ENCODE peak calls at places on chromosomes 3 and 15, in eight cellular contexts. H is NCI-H524, N is right cardiac atrium, B is NCI-H526, K is GM12892, J is memory B cell, E is sigmoid colon, A is left cardiac atrium. S is an unnamed sample.

GRCh38 chr15:90603893-90604292 is 74.2 kb downstream of the CRTC3 start:
- DNase-seq in H (no peak), N (peak), B (no peak), K (no peak), J (no peak), E (no peak), A (peak), S (peak)

GRCh38 chr3:12518266-12519028 is 26.9 kb downstream of the MKRN2OS start:
- DNase-seq in H (no peak), N (no peak), B (no peak), K (no peak), J (no peak), E (no peak), A (no peak), S (no peak)

GRCh38 chr15:70257573-70258220 is 160.0 kb upstream of the TLE3 start:
- DNase-seq in H (no peak), N (no peak), B (no peak), K (no peak), J (no peak), E (no peak), A (no peak), S (no peak)

GRCh38 chr3:68090571-68090970 is 436.2 kb upstream of the SUCLG2 start:
- DNase-seq in H (no peak), N (no peak), B (no peak), K (no peak), J (no peak), E (no peak), A (no peak), S (no peak)

GRCh38 chr3:115245899-115246298 is 98.8 kb upstream of the ZBTB20 start:
- DNase-seq in H (no peak), N (no peak), B (no peak), K (no peak), J (no peak), E (no peak), A (no peak), S (peak)

GRCh38 chr3:12638105-12638504 is 25.8 kb downstream of the RAF1 start:
- DNase-seq in H (peak), N (no peak), B (no peak), K (no peak), J (no peak), E (no peak), A (no peak), S (peak)

GRCh38 chr15:64792282-64792681 is 16.9 kb upstream of the RBPMS2 start:
- DNase-seq in H (no peak), N (no peak), B (no peak), K (no peak), J (no peak), E (no peak), A (no peak), S (peak)

GRCh38 chr3:71260782-71261181 is 322.7 kb downstream of the FOXP1 start:
- DNase-seq in H (no peak), N (no peak), B (no peak), K (no peak), J (no peak), E (no peak), A (no peak), S (no peak)

GRCh38 chr3:82973810-82974209 is 1212.4 kb upstream of the GBE1 start:
- DNase-seq in H (no peak), N (no peak), B (no peak), K (no peak), J (no peak), E (no peak), A (no peak), S (no peak)

GRCh38 chr3:64815691-64816225 is 128.0 kb upstream of the ADAMTS9 start:
- DNase-seq in H (no peak), N (no peak), B (no peak), K (no peak), J (no peak), E (no peak), A (no peak), S (no peak)

GRCh38 chr15:99249270-99249817 is at the start of gene TTC23:
- DNase-seq in H (no peak), N (no peak), B (no peak), K (no peak), J (no peak), E (no peak), A (peak), S (peak)

GRCh38 chr3:61224823-61225222 is 26.4 kb downstream of the FHIT start:
- DNase-seq in H (no peak), N (no peak), B (no peak), K (no peak), J (no peak), E (no peak), A (no peak), S (no peak)

GRCh38 chr3:48406443-48407431 is 23.1 kb downstream of the PLXNB1 start:
- DNase-seq in H (no peak), N (no peak), B (no peak), K (peak), J (no peak), E (peak), A (no peak), S (no peak)

GRCh38 chr3:150787741-150788370 is 24.9 kb upstream of the SIAH2 start:
- DNase-seq in H (peak), N (peak), B (peak), K (no peak), J (peak), E (peak), A (peak), S (peak)

GRCh38 chr15:54990793-54991192 is 205.9 kb downstream of the RSL24D1 start:
- DNase-seq in H (peak), N (no peak), B (no peak), K (no peak), J (no peak), E (no peak), A (no peak), S (no peak)

GRCh38 chr15:76340198-76340801 is 3.7 kb downstream of the ISL2 start:
- DNase-seq in H (no peak), N (peak), B (no peak), K (no peak), J (no peak), E (no peak), A (no peak), S (peak)

GRCh38 chr3:179029096-179029495 is 42.5 kb downstream of the ZMAT3 start:
- DNase-seq in H (no peak), N (no peak), B (no peak), K (no peak), J (no peak), E (no peak), A (no peak), S (no peak)

GRCh38 chr3:187101184-187102072 is 37.9 kb downstream of the RPL39L start:
- DNase-seq in H (no peak), N (peak), B (no peak), K (no peak), J (peak), E (peak), A (peak), S (peak)

GRCh38 chr3:123449092-123449985 is 449 bp upstream of the ADCY5 start:
- DNase-seq in H (peak), N (peak), B (no peak), K (peak), J (peak), E (no peak), A (peak), S (peak)

GRCh38 chr15:38072507-38073277 is 138.3 kb downstream of the TMCO5A start:
- DNase-seq in H (peak), N (peak), B (peak), K (no peak), J (peak), E (peak), A (peak), S (peak)

GRCh38 chr15:47620960-47621681 is 96.2 kb upstream of the SEMA6D start:
- DNase-seq in H (no peak), N (no peak), B (no peak), K (no peak), J (no peak), E (no peak), A (no peak), S (peak)

GRCh38 chr15:38217181-38217580 is 35.5 kb upstream of the SPRED1 start:
- DNase-seq in H (peak), N (no peak), B (no peak), K (no peak), J (no peak), E (no peak), A (no peak), S (peak)

GRCh38 chr3:71117572-71118247 is 465.8 kb downstream of the FOXP1 start:
- DNase-seq in H (no peak), N (no peak), B (no peak), K (no peak), J (no peak), E (no peak), A (no peak), S (peak)